ENCODE peak calls at places on chromosomes 5 and 9, in seven cellular contexts. F is activated T-helper 1 cell treated with anti-CD3 and anti-CD28 coated beads, Interleukin-2, amount 50 U/mL, for 16 hours; G is Calu3; S is left colon; N is AG09309; X is NCI-H524; M is mesothelial cell of epicardium. A is an unnamed sample.

GRCh38 chr5:167271061-167271460 is 1020.4 kb upstream of the WWC1 start:
- DNase-seq in F (no peak), G (no peak), S (no peak), N (no peak), X (no peak), M (no peak), A (no peak)

GRCh38 chr5:98938459-98938858 is 9.7 kb upstream of the CHD1 start:
- DNase-seq in F (no peak), G (no peak), S (no peak), N (no peak), X (no peak), M (no peak), A (no peak)

GRCh38 chr5:113354056-113354455 is 80.7 kb downstream of the TSSK1B start:
- DNase-seq in F (no peak), G (no peak), S (no peak), N (no peak), X (no peak), M (no peak), A (no peak)

GRCh38 chr5:18772475-18772874 is 1138.2 kb downstream of the TAF11L14 start:
- DNase-seq in F (no peak), G (peak; percentile 43), S (no peak), N (no peak), X (peak; percentile 44), M (no peak), A (no peak)

GRCh38 chr5:134567651-134568338 is 42.3 kb downstream of the JADE2 start:
- DNase-seq in F (no peak), G (no peak), S (no peak), N (no peak), X (no peak), M (no peak), A (no peak)

GRCh38 chr9:14159440-14160222 is 154.3 kb downstream of the NFIB start:
- DNase-seq in F (no peak), G (no peak), S (no peak), N (no peak), X (no peak), M (no peak), A (no peak)

GRCh38 chr9:122370869-122371467 is at the start of gene PTGS1:
- DNase-seq in F (no peak), G (peak; percentile 19), S (peak; percentile 70), N (no peak), X (peak; percentile 88), M (no peak), A (no peak)

GRCh38 chr5:180396931-180397330 is 43.8 kb upstream of the GFPT2 start:
- DNase-seq in F (no peak), G (no peak), S (no peak), N (no peak), X (no peak), M (no peak), A (no peak)

GRCh38 chr9:33452828-33453271 is 5.5 kb upstream of the AQP3 start:
- DNase-seq in F (no peak), G (peak; percentile 77), S (peak; percentile 41), N (peak; percentile 37), X (peak; percentile 64), M (no peak), A (no peak)

GRCh38 chr9:111783424-111783823 is 11.3 kb downstream of the SHOC1 start:
- DNase-seq in F (no peak), G (no peak), S (no peak), N (no peak), X (no peak), M (no peak), A (no peak)

GRCh38 chr5:82664711-82665110 is 386.6 kb upstream of the RPS23 start:
- DNase-seq in F (no peak), G (no peak), S (no peak), N (no peak), X (no peak), M (no peak), A (no peak)

GRCh38 chr9:6671416-6671815 is 25.9 kb upstream of the GLDC start:
- DNase-seq in F (no peak), G (no peak), S (no peak), N (no peak), X (no peak), M (no peak), A (no peak)

GRCh38 chr5:139878093-139878492 is 82.5 kb downstream of the PSD2 start:
- DNase-seq in F (no peak), G (peak; percentile 35), S (no peak), N (no peak), X (no peak), M (no peak), A (no peak)

GRCh38 chr9:131826053-131826452 is 86.2 kb upstream of the RAPGEF1 start:
- DNase-seq in F (no peak), G (no peak), S (no peak), N (no peak), X (no peak), M (no peak), A (no peak)

GRCh38 chr9:4066682-4067081 is 233.2 kb downstream of the GLIS3 start:
- DNase-seq in F (no peak), G (no peak), S (no peak), N (no peak), X (no peak), M (no peak), A (no peak)

A was measured in activated naive CD4-positive, alpha-beta T cell.